ENCODE peak calls at places on chromosomes 12 and 14, in four cellular contexts. U is A549, W is transverse colon, L is right lobe of liver. T is an unnamed sample.

GRCh38 chr12:27277846-27278260 is 33.8 kb downstream of the STK38L start:
- DNase-seq in U (peak), W (peak), L (peak), T (no peak)

GRCh38 chr12:2853626-2854025 is 3.2 kb downstream of the TEX52 start:
- DNase-seq in U (peak), W (peak), L (peak), T (peak)

GRCh38 chr14:24095196-24096068 is 1.3 kb downstream of the PCK2 start:
- DNase-seq in U (peak), W (peak), L (peak), T (no peak)

GRCh38 chr12:99915251-99916082 is 69.3 kb downstream of the ANKS1B start:
- DNase-seq in U (peak), W (no peak), L (no peak), T (no peak)

GRCh38 chr12:131592972-131593371 is 117.9 kb upstream of the SFSWAP start:
- DNase-seq in U (no peak), W (no peak), L (no peak), T (no peak)

GRCh38 chr12:31227401-31227981 is 98.5 kb downstream of the SINHCAF start:
- DNase-seq in U (no peak), W (no peak), L (no peak), T (no peak)

GRCh38 chr12:57133013-57133569 is 4.8 kb downstream of the LRP1 start:
- DNase-seq in U (no peak), W (peak), L (no peak), T (no peak)

GRCh38 chr12:59708484-59708883 is 112.7 kb downstream of the SLC16A7 start:
- DNase-seq in U (no peak), W (no peak), L (no peak), T (no peak)

GRCh38 chr12:129550353-129550752 is 353.5 kb downstream of the TMEM132D start:
- DNase-seq in U (no peak), W (peak), L (no peak), T (peak)

GRCh38 chr14:77314043-77314442 is 6.6 kb downstream of the POMT2 start:
- DNase-seq in U (peak), W (peak), L (no peak), T (no peak)

GRCh38 chr12:112121780-112122565 is 3.4 kb upstream of the TRAFD1 start:
- DNase-seq in U (peak), W (peak), L (no peak), T (peak)

GRCh38 chr14:38143170-38143569 is 64.5 kb upstream of the SSTR1 start:
- DNase-seq in U (no peak), W (no peak), L (no peak), T (no peak)

GRCh38 chr14:69154779-69155178 is 1.9 kb upstream of the DCAF5 start:
- DNase-seq in U (peak), W (no peak), L (no peak), T (peak)

GRCh38 chr12:12281134-12281533 is 14.3 kb upstream of the LRP6 start:
- DNase-seq in U (no peak), W (no peak), L (no peak), T (no peak)

GRCh38 chr12:20798561-20798960 is 11.9 kb upstream of the SLCO1B3 start:
- DNase-seq in U (peak), W (no peak), L (no peak), T (no peak)

DNA sequence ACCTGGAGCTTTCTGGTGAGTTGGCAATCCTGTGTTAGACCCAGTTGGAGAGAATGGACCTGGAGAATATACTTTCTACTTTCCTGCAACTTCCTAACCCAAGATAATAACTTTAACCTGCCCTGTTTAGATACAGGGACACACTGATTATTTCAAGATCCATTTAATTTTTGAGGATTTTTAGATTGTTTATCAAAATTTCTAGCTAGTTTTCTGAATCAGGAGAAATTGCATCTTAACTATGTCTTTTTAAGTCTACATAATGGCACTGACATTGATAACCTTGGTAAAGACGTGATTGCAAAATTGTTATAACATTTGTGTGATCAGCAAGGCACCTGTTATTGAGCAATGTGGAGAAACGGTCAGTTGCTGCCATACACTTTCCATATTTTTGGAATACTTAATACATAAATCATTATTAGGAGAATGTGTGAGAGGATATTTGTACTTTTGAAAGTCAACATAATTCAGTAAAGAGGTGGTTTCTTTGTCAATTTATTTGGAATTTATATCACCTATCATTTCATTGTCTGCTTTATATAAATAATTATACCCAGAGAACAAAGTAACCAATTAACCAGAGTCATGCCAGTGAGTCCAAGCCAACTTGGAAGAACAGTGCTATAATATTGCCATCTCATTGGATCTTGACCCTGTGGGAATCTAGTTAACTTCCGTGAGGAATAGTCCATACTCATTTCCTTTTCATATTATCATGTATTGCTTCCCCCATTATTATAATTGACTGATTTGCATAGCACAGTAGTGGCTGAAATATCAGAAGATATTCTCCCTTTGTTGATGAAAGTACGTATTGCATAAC is 28.4 kb downstream of the NFYB start:
- DNase-seq in U (no peak), W (no peak), L (no peak), T (no peak)
- TF ChIP-seq CTCF in U (peak), W (peak), L (no peak), T (no peak)

DNA sequence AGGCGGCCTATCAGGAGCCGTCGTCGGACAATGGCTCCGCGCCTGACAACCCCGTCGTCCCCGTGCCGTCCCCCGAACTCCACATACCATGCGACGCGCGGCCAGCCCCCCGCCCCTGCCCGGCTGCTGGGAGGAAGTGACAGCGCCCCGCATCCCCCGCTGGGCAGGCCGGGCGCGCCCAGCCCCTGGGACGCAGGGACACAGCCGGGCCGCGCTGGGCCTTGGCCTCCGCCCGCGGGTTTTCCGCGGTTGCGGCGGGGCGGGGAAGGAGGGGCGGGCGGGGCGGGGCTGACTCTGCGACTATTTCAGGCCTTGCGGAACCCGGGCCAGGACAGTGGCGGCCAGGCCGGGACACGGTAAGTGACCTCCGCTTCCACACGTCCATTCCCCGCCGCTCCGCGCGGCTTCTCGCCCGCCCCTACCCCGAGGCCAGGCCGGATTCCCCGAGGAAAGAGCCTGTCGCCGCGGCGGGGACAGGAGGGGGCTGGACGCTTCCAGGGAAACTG is at the start of gene TNFAIP2:
- DNase-seq in U (peak), W (peak), L (peak), T (no peak)
- TF ChIP-seq POLR2A in U (peak), W (peak), L (peak), T (no peak)

DNA sequence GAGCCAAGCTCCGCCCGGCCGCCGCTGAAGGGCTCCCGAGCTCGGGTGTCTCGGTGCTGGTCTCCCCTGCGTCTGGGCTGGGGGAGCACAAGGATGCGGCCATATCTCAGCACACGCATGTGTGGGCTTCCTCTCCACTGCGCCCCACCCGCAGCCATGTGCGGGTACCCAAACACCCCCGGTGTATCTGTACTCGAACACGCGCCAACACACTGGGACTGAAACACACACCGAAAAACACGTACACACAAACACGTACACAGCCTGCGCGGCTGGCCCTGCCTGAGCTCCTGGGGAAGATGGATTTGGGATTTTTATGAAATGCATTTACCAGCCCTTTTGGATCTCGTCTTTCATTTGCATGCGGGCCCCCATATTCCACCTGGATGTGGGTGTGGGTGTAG is 897 bp upstream of the TBX3 start:
- DNase-seq in U (no peak), W (no peak), L (no peak), T (no peak)
- H3K27ac ChIP-seq in U (peak), W (peak), L (peak), T (peak)

DNA sequence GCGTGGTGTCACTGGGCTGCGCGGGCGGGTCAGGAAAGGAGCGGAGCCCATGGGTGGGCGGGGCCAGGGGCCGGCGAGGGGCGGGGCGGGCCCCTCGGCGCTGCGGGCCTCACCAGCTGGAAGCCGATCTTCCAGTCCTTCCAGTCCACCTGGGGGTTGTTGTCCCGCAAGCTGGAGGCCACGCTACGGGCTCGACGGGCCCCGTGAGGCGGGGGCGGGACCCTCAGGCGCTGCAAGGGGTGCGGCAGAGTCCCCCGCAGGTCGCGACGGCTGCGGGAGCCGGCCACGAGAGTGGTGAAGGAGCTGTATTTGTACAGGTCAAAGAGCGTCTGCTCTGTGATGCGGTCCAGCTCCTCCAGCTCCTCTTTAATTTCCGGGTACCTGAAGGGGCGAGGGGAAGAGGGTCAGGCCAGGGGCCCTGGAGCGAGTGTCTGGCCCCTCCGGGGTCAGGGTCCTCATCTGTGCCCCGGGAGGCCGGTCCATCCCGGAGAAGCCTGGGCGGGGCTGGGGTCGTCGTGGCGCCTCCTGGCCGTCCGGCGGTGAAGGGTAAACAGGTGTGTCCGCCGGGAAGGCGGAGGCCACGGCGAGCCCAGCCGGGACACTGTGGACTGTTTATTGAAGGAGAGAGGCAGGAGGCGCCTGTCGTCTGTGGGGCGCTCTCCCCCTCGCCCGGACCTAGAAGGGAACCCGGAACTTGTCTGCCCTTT is 11.9 kb downstream of the SCNN1A start:
- DNase-seq in U (peak), W (peak), L (peak), T (peak)
- TF ChIP-seq CTCF in U (peak), W (no peak), L (no peak), T (no peak)

GRCh38 chr12:63086149-63086915 is 64.7 kb downstream of the AVPR1A start:
- DNase-seq in U (no peak), W (no peak), L (peak), T (peak)

GRCh38 chr12:63085120-63085519 is 65.9 kb downstream of the AVPR1A start:
- DNase-seq in U (no peak), W (no peak), L (no peak), T (no peak)

GRCh38 chr12:63083046-63083445 is 68.0 kb downstream of the AVPR1A start:
- DNase-seq in U (no peak), W (no peak), L (no peak), T (no peak)

GRCh38 chr12:63079791-63080395 is 71.1 kb downstream of the AVPR1A start:
- DNase-seq in U (no peak), W (no peak), L (no peak), T (no peak)

DNA sequence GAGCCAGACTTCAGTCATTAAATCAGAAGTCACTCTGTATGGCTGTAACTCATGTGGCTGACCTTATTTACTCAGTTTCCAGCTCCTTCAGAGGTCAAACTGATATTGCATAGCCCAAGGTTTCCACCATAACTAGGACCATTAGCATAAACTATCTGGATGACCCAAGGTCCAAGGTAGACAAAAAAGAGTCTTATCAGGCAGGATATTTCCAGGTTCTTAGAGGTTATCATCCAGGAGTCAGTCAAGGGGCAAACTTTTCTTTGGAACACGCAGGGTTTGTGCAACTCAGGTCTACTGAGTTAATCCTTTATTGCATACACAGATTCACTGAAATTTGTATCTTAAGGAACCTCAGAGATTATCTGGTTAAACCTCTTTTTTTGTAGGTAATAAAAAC is 66.5 kb downstream of the AVPR1A start:
- DNase-seq in U (no peak), W (no peak), L (no peak), T (no peak)
- TF ChIP-seq POLR2A in U (no peak), W (no peak), L (no peak), T (no peak)